ENCODE peak calls at places on chromosomes 2 and 18, in six cellular contexts. Q is astrocyte of the cerebellum, O is hepatocyte, E is choroid plexus epithelial cell, I is transverse colon, Z is cardiac fibroblast. D is an unnamed sample.
A peak's percentile ranks its signal among the peaks of the same experiment; 100 is the strongest.

GRCh38 chr2:96485751-96486643 is 19.2 kb downstream of the NEURL3 start:
- DNase-seq in Q (peak; percentile 73), O (peak; percentile 66), E (peak; percentile 87), I (peak; percentile 79), Z (peak; percentile 92), D (peak; percentile 91)

GRCh38 chr2:201090574-201090973 is 18.8 kb downstream of the NDUFB3 start:
- DNase-seq in Q (no peak), O (no peak), E (no peak), I (no peak), Z (no peak), D (no peak)

GRCh38 chr2:44897406-44897805 is 44.1 kb upstream of the SIX3 start:
- DNase-seq in Q (no peak), O (no peak), E (no peak), I (no peak), Z (peak; percentile 11), D (no peak)

GRCh38 chr2:152577611-152578010 is 139.7 kb downstream of the PRPF40A start:
- DNase-seq in Q (no peak), O (no peak), E (peak; percentile 47), I (no peak), Z (no peak), D (no peak)

GRCh38 chr2:96788393-96789244 is 27.4 kb upstream of the CNNM3 start:
- DNase-seq in Q (peak; percentile 2), O (peak; percentile 47), E (peak; percentile 14), I (peak; percentile 87), Z (peak; percentile 23), D (no peak)

GRCh38 chr2:45585267-45585861 is 25.7 kb downstream of the SRBD1 start:
- DNase-seq in Q (peak; percentile 32), O (peak; percentile 50), E (peak; percentile 79), I (no peak), Z (peak; percentile 79), D (no peak)

GRCh38 chr2:7681852-7682461 is 764.7 kb downstream of the RNF144A start:
- DNase-seq in Q (no peak), O (peak; percentile 26), E (no peak), I (no peak), Z (no peak), D (no peak)

GRCh38 chr2:62321370-62321769 is 125.5 kb downstream of the B3GNT2 start:
- DNase-seq in Q (no peak), O (no peak), E (no peak), I (no peak), Z (no peak), D (no peak)

GRCh38 chr2:8515864-8516533 is 165.9 kb upstream of the ID2 start:
- DNase-seq in Q (no peak), O (no peak), E (no peak), I (peak; percentile 41), Z (no peak), D (no peak)

GRCh38 chr2:109143214-109144187 is 14.5 kb downstream of the SH3RF3 start:
- DNase-seq in Q (no peak), O (no peak), E (no peak), I (no peak), Z (no peak), D (no peak)

GRCh38 chr2:74778381-74779371 is 55.3 kb upstream of the HK2 start:
- DNase-seq in Q (no peak), O (no peak), E (no peak), I (no peak), Z (peak; percentile 22), D (peak; percentile 29)

GRCh38 chr2:137708311-137708710 is 256.0 kb upstream of the HNMT start:
- DNase-seq in Q (no peak), O (no peak), E (no peak), I (no peak), Z (no peak), D (no peak)

GRCh38 chr2:160324161-160324768 is 124.2 kb upstream of the ITGB6 start:
- DNase-seq in Q (peak; percentile 37), O (peak; percentile 65), E (peak; percentile 74), I (peak; percentile 55), Z (peak; percentile 75), D (no peak)

GRCh38 chr2:110657721-110658305 is 20.1 kb downstream of the BUB1 start:
- DNase-seq in Q (no peak), O (peak; percentile 82), E (no peak), I (peak; percentile 44), Z (no peak), D (peak; percentile 72)

GRCh38 chr18:44679056-44679911 is 1.4 kb upstream of the SETBP1 start:
- DNase-seq in Q (peak; percentile 71), O (peak; percentile 93), E (peak; percentile 93), I (peak; percentile 90), Z (peak; percentile 88), D (no peak)

GRCh38 chr2:10909050-10909995 is 2.4 kb upstream of the KCNF1 start:
- DNase-seq in Q (no peak), O (peak; percentile 50), E (peak; percentile 10), I (no peak), Z (no peak), D (no peak)

GRCh38 chr2:10910625-10911024 is 1.1 kb upstream of the KCNF1 start:
- DNase-seq in Q (no peak), O (no peak), E (no peak), I (no peak), Z (no peak), D (no peak)

GRCh38 chr2:10908195-10908594 is 3.5 kb upstream of the KCNF1 start:
- DNase-seq in Q (no peak), O (no peak), E (no peak), I (no peak), Z (no peak), D (no peak)

GRCh38 chr2:10911291-10912075 is at the start of gene KCNF1:
- DNase-seq in Q (peak; percentile 35), O (peak; percentile 70), E (peak; percentile 53), I (no peak), Z (peak; percentile 60), D (no peak)

GRCh38 chr2:10909996-10910341 is 1.8 kb upstream of the KCNF1 start:
- DNase-seq in Q (no peak), O (no peak), E (no peak), I (no peak), Z (no peak), D (no peak)
- TF ChIP-seq CTCF in Q (no peak), O (no peak), E (no peak), I (no peak), Z (no peak), D (no peak)

GRCh38 chr2:120347387-120348010 is 1.6 kb downstream of the INHBB start:
- DNase-seq in Q (no peak), O (peak; percentile 59), E (peak; percentile 48), I (no peak), Z (peak; percentile 20), D (no peak)

GRCh38 chr2:120349125-120349921 is 3.4 kb downstream of the INHBB start:
- DNase-seq in Q (no peak), O (no peak), E (no peak), I (no peak), Z (no peak), D (no peak)

GRCh38 chr2:120346667-120347358 is 877 bp downstream of the INHBB start:
- DNase-seq in Q (no peak), O (peak; percentile 28), E (peak; percentile 73), I (no peak), Z (peak; percentile 49), D (no peak)

GRCh38 chr2:120350125-120350524 is 4.2 kb downstream of the INHBB start:
- DNase-seq in Q (no peak), O (no peak), E (no peak), I (no peak), Z (no peak), D (no peak)

DNA sequence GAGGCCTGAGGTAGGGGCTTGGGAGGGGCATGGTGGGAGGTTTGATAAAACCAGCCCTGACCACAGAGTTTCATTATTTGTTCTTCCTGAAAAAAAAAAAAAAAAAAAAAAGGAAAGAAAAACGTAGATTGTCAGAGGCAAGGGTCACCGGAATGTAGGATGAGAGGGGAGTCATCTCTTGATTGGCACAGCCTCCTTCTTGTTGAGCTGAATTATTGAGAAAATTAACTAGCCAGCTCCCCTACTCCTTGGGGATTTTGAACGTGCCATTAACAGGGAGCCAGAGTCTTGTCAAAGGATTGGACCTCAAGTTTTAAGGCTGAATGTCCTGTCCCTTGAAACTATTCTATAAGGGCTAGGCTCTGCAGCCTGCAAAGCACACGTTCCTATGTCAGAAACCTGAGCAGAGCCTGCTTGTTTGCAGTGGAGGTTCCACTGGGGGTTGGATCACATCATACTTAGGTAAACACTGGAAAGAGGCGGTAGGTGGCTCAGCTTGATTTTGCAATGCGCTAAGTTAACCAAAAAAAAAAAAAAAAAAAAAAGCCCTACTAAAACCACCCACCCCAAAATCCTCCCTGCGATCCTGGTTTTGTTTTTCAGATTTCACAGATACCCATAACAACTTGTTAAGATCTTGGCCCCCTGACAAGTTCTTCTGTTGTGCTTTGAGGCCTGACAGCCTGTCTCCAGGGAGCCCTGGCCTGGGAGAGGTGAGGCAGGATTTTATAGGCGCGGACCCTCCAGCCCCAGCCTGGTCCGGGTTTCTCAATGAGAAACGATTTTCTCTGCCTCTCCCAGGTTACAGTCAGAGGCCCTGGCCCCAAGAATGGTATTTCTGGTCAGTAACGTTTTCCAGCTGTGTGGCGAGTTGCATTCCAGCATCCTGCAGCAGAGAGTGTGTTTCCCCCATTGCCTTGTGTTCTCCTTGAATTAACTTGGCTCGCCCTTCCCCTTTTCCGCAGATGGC is 2.5 kb downstream of the INHBB start:
- DNase-seq in Q (no peak), O (peak; percentile 53), E (no peak), I (no peak), Z (no peak), D (no peak)
- H3K4me3 ChIP-seq in Q (no peak overlapping the region), O (no peak overlapping the region), E (peak overlapping the region; percentile 53), I (no peak overlapping the region), Z (no peak overlapping the region), D (no peak overlapping the region)

GRCh38 chr2:100422320-100422719 is 4.9 kb upstream of the CHST10 start:
- DNase-seq in Q (no peak), O (peak; percentile 62), E (peak; percentile 69), I (no peak), Z (peak; percentile 51), D (no peak)
- TF ChIP-seq CTCF in Q (peak; percentile 76), O (peak; percentile 47), E (peak; percentile 85), I (peak; percentile 40), Z (peak; percentile 78), D (peak; percentile 74)

GRCh38 chr2:63879876-63880433 is 38.3 kb downstream of the UGP2 start:
- DNase-seq in Q (no peak), O (no peak), E (no peak), I (no peak), Z (no peak), D (no peak)
- H3K4me3 ChIP-seq in Q (no peak overlapping the region), O (no peak overlapping the region), E (no peak overlapping the region), I (no peak overlapping the region), Z (no peak overlapping the region), D (no peak overlapping the region)

DNA sequence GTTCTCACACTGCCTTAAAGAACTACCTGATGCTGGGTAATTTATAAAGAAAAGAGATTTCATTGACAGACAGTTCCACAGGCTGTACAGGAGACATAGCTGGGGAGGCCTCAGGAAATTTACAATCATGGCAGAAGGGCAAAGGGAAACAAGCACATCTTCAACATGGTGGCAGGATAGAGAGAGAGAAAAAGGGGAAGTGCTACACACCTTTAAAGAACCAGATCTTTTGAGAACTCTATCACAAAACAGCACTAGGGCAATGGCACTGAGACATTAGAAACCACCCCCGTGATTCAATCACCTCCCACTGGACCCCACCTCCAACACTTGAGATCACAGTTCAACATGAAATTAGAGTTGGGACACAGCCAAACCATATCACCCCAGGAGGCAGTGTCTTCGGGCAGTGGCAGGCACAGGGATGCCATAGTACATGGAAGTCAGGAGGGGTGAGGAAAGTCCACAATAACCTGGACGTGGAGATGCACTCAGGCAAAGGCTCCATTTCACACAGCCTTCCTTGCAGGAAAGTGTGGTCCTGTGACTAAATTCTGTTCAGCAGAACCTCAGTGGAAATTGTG is 120.4 kb upstream of the SERPINE2 start:
- DNase-seq in Q (no peak), O (no peak), E (no peak), I (no peak), Z (no peak), D (no peak)
- TF ChIP-seq CTCF in Q (no peak), O (no peak), E (no peak), I (no peak), Z (no peak), D (no peak)